ENCODE peak calls at places on chromosome 22, in six cellular contexts. W is transverse colon, K is tibial nerve, A is gastrocnemius medialis, B is body of pancreas, H is stomach. J is an unnamed sample.

GRCh38 chr22:28934026-28934425 is 50.7 kb downstream of the ZNRF3 start:
- DNase-seq in W (no peak), K (no peak), A (no peak), B (peak; percentile 2), H (no peak), J (no peak)

GRCh38 chr22:39932918-39933649 is 27.1 kb upstream of the TMA7B start:
- DNase-seq in W (peak; percentile 61), K (no peak), A (no peak), B (peak; percentile 52), H (peak; percentile 71), J (no peak)

GRCh38 chr22:28029201-28029948 is 110.3 kb upstream of the PITPNB start:
- DNase-seq in W (peak; percentile 21), K (no peak), A (peak; percentile 45), B (peak; percentile 84), H (peak; percentile 82), J (peak; percentile 49)

GRCh38 chr22:48885271-48885918 is 942.3 kb downstream of the BRD1 start:
- DNase-seq in W (no peak), K (no peak), A (no peak), B (no peak), H (no peak), J (no peak)

GRCh38 chr22:27573992-27574391 is 227.6 kb downstream of the MN1 start:
- DNase-seq in W (no peak), K (no peak), A (no peak), B (no peak), H (no peak), J (peak; percentile 10)

GRCh38 chr22:32313532-32313931 is 44.1 kb upstream of the RFPL3 start:
- DNase-seq in W (no peak), K (no peak), A (no peak), B (no peak), H (peak; percentile 9), J (no peak)

GRCh38 chr22:45682069-45682468 is 10.4 kb downstream of the ATXN10 start:
- DNase-seq in W (no peak), K (no peak), A (no peak), B (no peak), H (no peak), J (no peak)

GRCh38 chr22:43433451-43433850 is 21.6 kb downstream of the MPPED1 start:
- DNase-seq in W (no peak), K (no peak), A (no peak), B (no peak), H (no peak), J (no peak)

GRCh38 chr22:28882878-28883656 is at the start of gene ZNRF3:
- DNase-seq in W (peak; percentile 95), K (peak; percentile 92), A (peak; percentile 89), B (peak; percentile 95), H (peak; percentile 95), J (peak; percentile 91)

GRCh38 chr22:47587861-47588582 is 825.6 kb downstream of the TBC1D22A start:
- DNase-seq in W (no peak), K (no peak), A (no peak), B (no peak), H (peak; percentile 11), J (no peak)

GRCh38 chr22:48153726-48154125 is 1391.3 kb downstream of the TBC1D22A start:
- DNase-seq in W (peak; percentile 59), K (no peak), A (no peak), B (no peak), H (no peak), J (no peak)

GRCh38 chr22:22800716-22801115 is 86.9 kb upstream of the IGLL5 start:
- DNase-seq in W (no peak), K (peak; percentile 40), A (no peak), B (no peak), H (no peak), J (peak; percentile 4)

GRCh38 chr22:48884292-48884691 is 943.4 kb downstream of the BRD1 start:
- DNase-seq in W (no peak), K (no peak), A (no peak), B (no peak), H (no peak), J (no peak)

GRCh38 chr22:17638182-17638431 is 450 bp upstream of the BCL2L13 start:
- DNase-seq in W (no peak), K (peak; percentile 47), A (no peak), B (no peak), H (no peak), J (no peak)

GRCh38 chr22:45649809-45650208 is 21.8 kb upstream of the ATXN10 start:
- DNase-seq in W (no peak), K (no peak), A (no peak), B (no peak), H (no peak), J (no peak)

GRCh38 chr22:37534445-37534844 is 15.2 kb upstream of the CARD10 start:
- DNase-seq in W (no peak), K (no peak), A (no peak), B (no peak), H (no peak), J (no peak)

GRCh38 chr22:45036154-45036553 is 26.3 kb upstream of the PHF21B start:
- DNase-seq in W (no peak), K (no peak), A (no peak), B (no peak), H (no peak), J (peak; percentile 16)

GRCh38 chr22:29253561-29254282 is 14.1 kb downstream of the RHBDD3 start:
- DNase-seq in W (no peak), K (no peak), A (no peak), B (no peak), H (peak; percentile 18), J (no peak)

GRCh38 chr22:45828836-45829235 is 148.1 kb downstream of the WNT7B start:
- DNase-seq in W (no peak), K (no peak), A (no peak), B (no peak), H (no peak), J (peak; percentile 13)

GRCh38 chr22:37492428-37493344 is 6.5 kb upstream of the MFNG start:
- DNase-seq in W (peak; percentile 45), K (peak; percentile 27), A (no peak), B (no peak), H (no peak), J (peak; percentile 59)

GRCh38 chr22:47724751-47725150 is 962.3 kb downstream of the TBC1D22A start:
- DNase-seq in W (no peak), K (no peak), A (no peak), B (no peak), H (no peak), J (no peak)

GRCh38 chr22:44543362-44543761 is 45.3 kb upstream of the RTL6 start:
- DNase-seq in W (no peak), K (no peak), A (no peak), B (no peak), H (no peak), J (no peak)

GRCh38 chr22:37519268-37520195 is at the start of gene CARD10:
- DNase-seq in W (peak; percentile 68), K (no peak), A (no peak), B (peak; percentile 59), H (peak; percentile 68), J (no peak)

GRCh38 chr22:31290494-31291402 is 1.5 kb downstream of the PIK3IP1 start:
- DNase-seq in W (peak; percentile 98), K (peak; percentile 92), A (peak; percentile 96), B (peak; percentile 94), H (peak; percentile 99), J (peak; percentile 90)
- TF ChIP-seq POLR2A in W (peak; percentile 98), K (peak; percentile 95), A (peak; percentile 100), B (peak; percentile 96), H (no peak), J (peak; percentile 87)

DNA sequence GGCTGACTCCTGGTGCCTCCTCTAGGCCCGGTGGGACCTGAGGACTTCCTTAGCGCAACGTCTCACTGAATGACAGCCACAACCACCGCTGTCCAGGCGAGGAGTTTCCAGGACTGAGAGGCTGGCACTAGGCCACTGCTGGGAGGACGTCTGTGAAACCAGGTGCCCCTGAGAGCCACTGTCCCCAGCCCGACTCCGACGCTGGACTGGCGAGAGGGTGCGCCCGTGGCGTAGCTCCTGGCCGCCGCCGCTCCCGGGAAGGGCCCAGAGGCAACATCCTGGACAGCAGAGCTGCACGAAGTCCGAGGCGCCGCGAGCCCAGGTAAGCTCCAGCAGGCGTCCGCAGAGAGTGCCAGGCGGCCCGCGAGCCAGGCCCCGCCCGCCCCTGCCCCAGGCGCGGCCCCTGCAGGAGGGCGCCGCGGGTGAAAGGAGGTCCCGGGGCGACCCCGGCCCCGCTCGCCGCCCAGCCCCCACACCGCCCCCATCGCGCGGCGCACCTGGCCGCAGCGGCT is 525 bp downstream of the DGCR2 start:
- DNase-seq in W (peak; percentile 64), K (peak; percentile 21), A (peak; percentile 81), B (peak; percentile 75), H (peak; percentile 65), J (peak; percentile 7)
- TF ChIP-seq POLR2A in W (no peak), K (no peak), A (peak; percentile 31), B (peak; percentile 58), H (no peak), J (no peak)

DNA sequence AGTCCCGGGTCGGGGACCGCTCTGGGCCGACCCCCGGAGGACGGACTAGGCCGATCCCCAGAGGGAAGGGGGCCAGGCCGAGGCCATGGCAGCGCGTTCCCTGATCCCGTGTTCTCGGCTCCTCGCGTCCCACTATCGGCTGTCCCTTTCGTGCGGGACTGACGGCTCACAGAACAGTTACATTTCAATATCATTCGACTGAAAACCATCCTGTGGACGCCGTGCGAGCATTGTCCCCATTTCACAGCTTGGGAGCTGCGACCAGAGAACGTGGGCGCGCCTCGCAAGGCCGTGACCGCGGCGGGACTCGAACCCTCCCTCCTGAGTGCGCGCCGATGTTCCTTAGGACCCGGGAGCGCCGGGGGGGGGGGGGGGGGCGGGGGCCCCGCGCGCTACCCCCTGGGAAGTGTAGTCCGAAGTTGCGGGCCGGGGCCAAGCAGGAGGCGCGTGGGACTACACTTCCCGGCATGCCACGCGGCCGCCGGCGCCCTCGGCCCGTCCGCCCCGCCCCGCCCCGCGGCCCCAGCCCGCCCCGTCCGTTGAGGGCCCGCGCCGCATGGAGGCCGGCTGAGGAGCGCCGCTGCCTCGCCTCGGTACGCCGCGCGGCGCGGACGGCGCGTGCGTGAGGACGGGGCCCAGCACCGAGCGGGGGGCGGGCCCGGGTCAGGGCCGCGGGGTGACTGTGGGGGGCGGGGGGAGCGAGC is at the start of gene TRABD:
- DNase-seq in W (peak; percentile 93), K (peak; percentile 65), A (peak; percentile 81), B (peak; percentile 91), H (peak; percentile 92), J (peak; percentile 82)
- TF ChIP-seq POLR2A in W (no peak), K (no peak), A (no peak), B (no peak), H (no peak), J (no peak)

DNA sequence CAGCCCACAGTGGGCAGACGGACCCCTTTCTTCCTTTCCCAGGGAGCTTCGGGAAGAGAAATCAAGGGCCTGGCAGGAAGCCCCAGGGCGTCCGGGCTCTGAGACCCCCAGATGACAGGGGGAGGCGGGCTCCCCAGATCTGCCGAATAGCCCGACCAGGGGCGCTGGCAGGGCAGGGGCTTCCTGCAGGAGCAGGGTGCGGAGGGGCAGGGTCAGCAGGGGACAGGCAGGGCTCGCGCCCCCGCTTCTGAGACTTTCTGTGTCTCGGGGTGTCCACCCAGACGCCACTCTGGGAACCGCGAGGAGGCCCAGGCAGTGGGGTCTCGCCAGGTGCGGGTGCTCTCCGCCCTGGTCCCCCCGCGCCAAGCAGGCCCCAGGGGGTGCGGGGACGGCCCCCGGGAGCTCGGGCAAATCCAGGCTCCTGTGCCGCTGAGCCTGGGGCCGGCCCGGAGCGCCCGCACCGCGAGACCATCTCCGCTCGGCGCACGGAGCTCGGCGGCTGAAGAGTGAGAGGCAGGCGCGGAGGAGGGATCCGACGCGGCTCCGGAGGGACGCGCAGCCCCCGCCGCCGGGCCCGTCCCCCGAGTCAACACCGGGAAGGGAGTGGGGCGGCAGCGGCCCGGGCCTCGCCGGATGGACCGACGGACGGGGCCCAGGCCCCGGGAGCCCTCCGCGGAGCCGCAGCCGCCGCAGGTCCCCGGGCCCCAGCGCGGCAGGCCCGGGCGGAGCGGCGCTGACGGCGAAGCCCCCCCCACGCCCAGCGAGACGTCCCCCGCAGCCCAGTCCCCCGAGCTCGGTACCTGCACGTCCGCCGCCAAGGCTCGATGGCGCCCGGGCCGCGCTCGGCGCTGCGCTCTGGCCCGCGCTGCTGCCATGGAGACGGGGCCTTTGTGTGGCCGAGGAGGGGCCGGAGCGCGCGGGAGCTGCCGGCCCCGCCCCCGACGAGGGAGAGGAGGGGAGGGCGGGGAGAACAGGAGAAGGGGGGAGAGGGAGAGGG is at the start of gene PLXNB2:
- DNase-seq in W (peak; percentile 85), K (peak; percentile 60), A (no peak), B (peak; percentile 83), H (peak; percentile 84), J (peak; percentile 80)
- TF ChIP-seq POLR2A in W (peak; percentile 43), K (no peak), A (peak; percentile 14), B (peak; percentile 50), H (no peak), J (peak; percentile 69)